ENCODE peak calls at places on chromosomes 11 and 22, in nine cellular contexts. M is HFF-Myc; J is T-cell; X is amniotic stem cell; F is PC-3; S is stimulated activated CD8-positive, alpha-beta memory T cell treated with anti-CD3 and anti-CD28 coated beads, Interleukin-2, amount 100 ng/mL, for 48 hours; H is NCI-H1105; K is endothelial cell; B is tibial nerve. R is an unnamed sample.
A peak's percentile ranks its signal among the peaks of the same experiment; 100 is the strongest.

GRCh38 chr11:103544874-103545273 is 435.6 kb downstream of the DYNC2H1 start:
- DNase-seq in M (no peak), J (no peak), X (no peak), F (no peak), S (no peak), H (no peak), K (no peak), B (no peak), R (no peak)

GRCh38 chr22:49574861-49575702 is 252.6 kb downstream of the BRD1 start:
- DNase-seq in M (no peak), J (no peak), X (no peak), F (no peak), S (no peak), H (no peak), K (no peak), B (no peak), R (no peak)

GRCh38 chr11:64560139-64560771 is 30.8 kb upstream of the SLC22A12 start:
- DNase-seq in M (no peak), J (no peak), X (no peak), F (no peak), S (no peak), H (no peak), K (no peak), B (no peak), R (no peak)

GRCh38 chr11:59666969-59667368 is 1.9 kb downstream of the PATL1 start:
- DNase-seq in M (no peak), J (no peak), X (peak; percentile 4), F (no peak), S (no peak), H (no peak), K (no peak), B (no peak), R (no peak)

GRCh38 chr22:28074526-28074925 is 155.5 kb upstream of the PITPNB start:
- DNase-seq in M (no peak), J (no peak), X (no peak), F (no peak), S (no peak), H (no peak), K (no peak), B (no peak), R (no peak)

GRCh38 chr22:25840162-25840561 is 98.2 kb downstream of the MYO18B start:
- DNase-seq in M (no peak), J (no peak), X (no peak), F (no peak), S (no peak), H (no peak), K (no peak), B (no peak), R (no peak)

GRCh38 chr11:34250732-34251639 is 106.8 kb downstream of the ABTB2 start:
- DNase-seq in M (no peak), J (peak; percentile 72), X (no peak), F (peak; percentile 91), S (peak; percentile 46), H (no peak), K (no peak), B (no peak), R (no peak)

GRCh38 chr11:68313574-68314202 is 1.3 kb downstream of the LRP5 start:
- DNase-seq in M (peak; percentile 26), J (no peak), X (no peak), F (peak; percentile 33), S (no peak), H (no peak), K (no peak), B (no peak), R (no peak)

GRCh38 chr11:12413141-12414055 is 36.0 kb downstream of the PARVA start:
- DNase-seq in M (no peak), J (no peak), X (no peak), F (no peak), S (no peak), H (no peak), K (no peak), B (no peak), R (no peak)

GRCh38 chr22:49678137-49678841 is 149.4 kb downstream of the BRD1 start:
- DNase-seq in M (no peak), J (no peak), X (no peak), F (no peak), S (no peak), H (no peak), K (no peak), B (no peak), R (no peak)

GRCh38 chr22:27642104-27642800 is 159.3 kb downstream of the MN1 start:
- DNase-seq in M (no peak), J (no peak), X (no peak), F (no peak), S (no peak), H (no peak), K (no peak), B (no peak), R (no peak)

GRCh38 chr11:46616551-46617450 is at the start of gene HARBI1:
- DNase-seq in M (peak; percentile 40), J (peak; percentile 91), X (peak; percentile 73), F (peak; percentile 86), S (peak; percentile 89), H (peak; percentile 90), K (peak; percentile 89), B (peak; percentile 71), R (peak; percentile 44)

GRCh38 chr11:58316142-58316541 is 42.7 kb downstream of the OR5B17 start:
- DNase-seq in M (no peak), J (no peak), X (no peak), F (peak; percentile 75), S (no peak), H (no peak), K (no peak), B (no peak), R (no peak)

GRCh38 chr11:35747638-35748037 is 85.1 kb downstream of the TRIM44 start:
- DNase-seq in M (no peak), J (no peak), X (no peak), F (no peak), S (no peak), H (peak; percentile 94), K (no peak), B (no peak), R (peak; percentile 5)

GRCh38 chr22:25134028-25134427 is 65.6 kb upstream of the CRYBB3 start:
- DNase-seq in M (no peak), J (no peak), X (no peak), F (peak; percentile 61), S (no peak), H (peak; percentile 50), K (no peak), B (no peak), R (no peak)

GRCh38 chr11:35391922-35392813 is 27.2 kb downstream of the SLC1A2 start:
- DNase-seq in M (peak; percentile 77), J (peak; percentile 89), X (peak; percentile 38), F (peak; percentile 81), S (peak; percentile 81), H (peak; percentile 63), K (peak; percentile 96), B (peak; percentile 55), R (peak; percentile 57)

GRCh38 chr11:29093416-29093815 is 923.4 kb downstream of the KCNA4 start:
- DNase-seq in M (peak; percentile 4), J (no peak), X (peak; percentile 5), F (peak; percentile 69), S (no peak), H (no peak), K (no peak), B (no peak), R (no peak)

GRCh38 chr11:27473017-27473406 is 422 bp upstream of the LGR4 start:
- DNase-seq in M (no peak), J (no peak), X (no peak), F (peak; percentile 27), S (no peak), H (no peak), K (no peak), B (no peak), R (no peak)

GRCh38 chr11:1667906-1668305 is 29.1 kb upstream of the KRTAP5-6 start:
- DNase-seq in M (no peak), J (no peak), X (no peak), F (no peak), S (no peak), H (no peak), K (no peak), B (no peak), R (no peak)

GRCh38 chr11:1695548-1696108 is 1.4 kb upstream of the KRTAP5-6 start:
- DNase-seq in M (no peak), J (no peak), X (no peak), F (no peak), S (no peak), H (no peak), K (no peak), B (no peak), R (no peak)

GRCh38 chr11:97537407-97538150 is 1147.8 kb downstream of the JRKL start:
- DNase-seq in M (no peak), J (no peak), X (no peak), F (no peak), S (no peak), H (no peak), K (no peak), B (no peak), R (no peak)

GRCh38 chr11:100827934-100828661 is 141.0 kb downstream of the ARHGAP42 start:
- DNase-seq in M (no peak), J (no peak), X (no peak), F (peak; percentile 97), S (no peak), H (no peak), K (peak; percentile 51), B (no peak), R (no peak)